ENCODE peak calls at places on chromosome 7, in ten cellular contexts. D, K, M, E, J, I, U, C, Q and H are unnamed samples.

GRCh38 chr7:54637712-54638396 is 95.7 kb downstream of the VSTM2A start:
- DNase-seq in D (no peak), K (no peak), M (no peak), E (no peak), J (no peak), I (no peak), U (no peak), C (no peak), Q (no peak), H (no peak)

GRCh38 chr7:104825099-104825498 is 188.9 kb upstream of the KMT2E start:
- DNase-seq in D (no peak), K (no peak), M (no peak), E (no peak), J (no peak), I (no peak), U (no peak), C (no peak), Q (no peak), H (no peak)

GRCh38 chr7:36982749-36983148 is 258.5 kb upstream of the AOAH start:
- DNase-seq in D (no peak), K (no peak), M (no peak), E (no peak), J (no peak), I (no peak), U (no peak), C (no peak), Q (no peak), H (no peak)

GRCh38 chr7:123367508-123368122 is 166.8 kb downstream of the IQUB start:
- DNase-seq in D (no peak), K (no peak), M (no peak), E (no peak), J (peak), I (peak), U (no peak), C (peak), Q (no peak), H (no peak)

GRCh38 chr7:94823952-94824351 is 83.4 kb upstream of the PPP1R9A start:
- DNase-seq in D (no peak), K (no peak), M (no peak), E (no peak), J (no peak), I (peak), U (peak), C (peak), Q (no peak), H (no peak)

GRCh38 chr7:36939816-36940215 is 215.5 kb upstream of the AOAH start:
- DNase-seq in D (no peak), K (no peak), M (no peak), E (no peak), J (no peak), I (no peak), U (no peak), C (no peak), Q (no peak), H (no peak)

GRCh38 chr7:148289630-148290029 is 300.9 kb upstream of the C7orf33 start:
- DNase-seq in D (no peak), K (no peak), M (no peak), E (no peak), J (no peak), I (no peak), U (no peak), C (no peak), Q (no peak), H (no peak)

GRCh38 chr7:113086431-113086888 is at the start of gene GPR85:
- DNase-seq in D (no peak), K (no peak), M (no peak), E (peak), J (peak), I (peak), U (peak), C (peak), Q (no peak), H (peak)

GRCh38 chr7:122651451-122651850 is 47.5 kb downstream of the RNF133 start:
- DNase-seq in D (no peak), K (no peak), M (no peak), E (no peak), J (no peak), I (peak), U (no peak), C (no peak), Q (no peak), H (no peak)

GRCh38 chr7:104241135-104241534 is 33.3 kb upstream of the ORC5 start:
- DNase-seq in D (no peak), K (no peak), M (no peak), E (no peak), J (no peak), I (no peak), U (no peak), C (no peak), Q (no peak), H (no peak)

GRCh38 chr7:101239191-101239950 is 1.8 kb upstream of the CLDN15 start:
- DNase-seq in D (no peak), K (no peak), M (no peak), E (no peak), J (no peak), I (no peak), U (no peak), C (no peak), Q (no peak), H (no peak)

GRCh38 chr7:151317936-151318335 is 23.7 kb upstream of the NUB1 start:
- DNase-seq in D (no peak), K (no peak), M (no peak), E (no peak), J (no peak), I (no peak), U (no peak), C (no peak), Q (no peak), H (no peak)

GRCh38 chr7:101662447-101662998 is 33.4 kb upstream of the MYL10 start:
- DNase-seq in D (no peak), K (no peak), M (no peak), E (no peak), J (no peak), I (no peak), U (no peak), C (no peak), Q (no peak), H (no peak)

GRCh38 chr7:34160261-34160752 is 255.0 kb downstream of the BMPER start:
- DNase-seq in D (no peak), K (no peak), M (no peak), E (no peak), J (no peak), I (peak), U (peak), C (peak), Q (no peak), H (no peak)

GRCh38 chr7:18087687-18088078 is 60.0 kb upstream of the PRPS1L1 start:
- DNase-seq in D (no peak), K (no peak), M (no peak), E (no peak), J (no peak), I (no peak), U (no peak), C (no peak), Q (no peak), H (no peak)

GRCh38 chr7:151716339-151716722 is 160.6 kb downstream of the PRKAG2 start:
- DNase-seq in D (peak), K (no peak), M (no peak), E (peak), J (no peak), I (no peak), U (no peak), C (no peak), Q (no peak), H (no peak)

GRCh38 chr7:34296663-34297062 is 361.4 kb upstream of the NPSR1 start:
- DNase-seq in D (no peak), K (no peak), M (no peak), E (no peak), J (no peak), I (peak), U (peak), C (peak), Q (no peak), H (no peak)

GRCh38 chr7:120055300-120055699 is 217.7 kb upstream of the KCND2 start:
- DNase-seq in D (no peak), K (no peak), M (no peak), E (no peak), J (no peak), I (peak), U (peak), C (peak), Q (no peak), H (no peak)

GRCh38 chr7:138025215-138026186 is 23.6 kb upstream of the CREB3L2 start:
- DNase-seq in D (no peak), K (no peak), M (no peak), E (no peak), J (no peak), I (no peak), U (no peak), C (no peak), Q (no peak), H (no peak)

GRCh38 chr7:24319209-24319608 is 35.2 kb downstream of the NPY start:
- DNase-seq in D (no peak), K (no peak), M (no peak), E (no peak), J (no peak), I (no peak), U (no peak), C (no peak), Q (no peak), H (no peak)

GRCh38 chr7:18177815-18178660 is 150.4 kb upstream of the PRPS1L1 start:
- DNase-seq in D (peak), K (no peak), M (no peak), E (no peak), J (peak), I (peak), U (no peak), C (no peak), Q (no peak), H (no peak)

GRCh38 chr7:117873056-117873932 is at the start of gene CTTNBP2:
- DNase-seq in D (peak), K (no peak), M (no peak), E (peak), J (peak), I (peak), U (peak), C (peak), Q (peak), H (peak)

GRCh38 chr7:117873933-117874530 is 791 bp upstream of the CTTNBP2 start:
- DNase-seq in D (no peak), K (no peak), M (no peak), E (no peak), J (no peak), I (no peak), U (no peak), C (no peak), Q (no peak), H (no peak)

GRCh38 chr7:117871778-117872538 is 1.3 kb downstream of the CTTNBP2 start:
- DNase-seq in D (no peak), K (no peak), M (no peak), E (peak), J (no peak), I (no peak), U (no peak), C (no peak), Q (peak), H (peak)

GRCh38 chr7:117871401-117871777 is 1.9 kb downstream of the CTTNBP2 start:
- DNase-seq in D (no peak), K (no peak), M (no peak), E (no peak), J (no peak), I (no peak), U (no peak), C (no peak), Q (no peak), H (no peak)

DNA sequence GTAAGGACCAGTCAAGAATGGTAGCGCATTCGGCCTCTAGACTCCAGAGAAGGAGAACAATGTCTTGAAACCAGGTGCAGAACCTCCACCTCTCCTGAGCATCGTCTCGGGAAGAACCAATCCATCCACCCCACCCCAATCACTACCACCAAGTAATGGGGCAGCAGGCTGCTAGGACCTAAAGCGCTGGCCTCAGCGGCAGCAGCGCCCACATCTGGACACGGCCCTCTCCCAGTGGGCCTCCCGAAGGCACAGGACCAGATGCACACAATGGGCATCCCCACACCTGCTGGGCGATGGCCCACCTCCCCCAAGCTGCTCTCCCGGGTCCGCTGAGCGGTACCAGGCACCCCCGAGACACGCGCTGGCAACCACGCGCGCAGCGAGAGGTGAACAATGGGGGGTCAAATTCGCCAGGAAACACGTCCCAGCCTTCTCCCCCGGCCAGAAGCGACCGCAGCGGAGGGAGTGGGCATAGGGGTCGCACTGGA is 631 bp downstream of the CTTNBP2 start:
- DNase-seq in D (no peak), K (no peak), M (no peak), E (peak), J (no peak), I (no peak), U (no peak), C (no peak), Q (no peak), H (peak)
- TF ChIP-seq CTCF in D (no peak), K (no peak), M (no peak), E (no peak), J (no peak), I (no peak), U (no peak), C (no peak), Q (no peak), H (peak)

DNA sequence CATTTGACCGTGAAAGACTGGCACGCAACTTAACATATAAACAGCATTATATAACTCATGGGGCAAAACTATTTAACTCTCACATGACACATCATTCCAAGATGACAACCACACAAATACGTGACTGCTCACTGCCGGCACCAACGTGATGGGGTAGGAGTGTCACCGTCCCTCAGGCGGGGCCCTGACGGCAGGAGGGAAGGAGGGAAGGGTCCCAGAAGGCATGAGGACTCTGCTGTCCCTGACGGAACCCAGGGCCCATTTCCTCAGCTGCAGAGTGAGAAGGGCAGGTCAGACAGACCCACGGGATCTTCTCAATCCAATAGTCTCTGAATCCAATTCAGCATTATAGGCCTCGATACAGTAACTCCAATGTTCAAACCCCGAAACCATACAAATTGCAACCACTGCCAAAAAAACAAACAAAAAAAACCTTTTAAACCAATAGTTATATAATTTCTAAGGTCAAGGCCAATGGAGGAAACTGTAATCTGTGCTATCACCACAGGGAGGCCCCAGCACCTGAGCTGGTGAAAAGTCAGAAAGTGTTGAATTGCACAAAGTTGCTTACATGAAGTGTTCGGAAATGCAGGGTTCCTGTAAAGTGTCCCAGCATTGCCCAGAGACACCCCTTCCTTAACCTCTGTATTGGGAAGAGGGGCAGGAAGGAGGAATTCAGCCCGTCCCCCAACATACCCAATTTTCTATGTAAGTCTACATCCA is 137.4 kb downstream of the TNS3 start:
- DNase-seq in D (no peak), K (no peak), M (no peak), E (no peak), J (peak), I (peak), U (no peak), C (peak), Q (no peak), H (no peak)
- TF ChIP-seq CTCF in D (no peak), K (peak), M (no peak), E (peak), J (peak), I (peak), U (peak), C (peak), Q (no peak), H (peak)

GRCh38 chr7:121563177-121563576 is 167.1 kb upstream of the FAM3C start:
- DNase-seq in D (no peak), K (no peak), M (no peak), E (no peak), J (no peak), I (no peak), U (no peak), C (no peak), Q (no peak), H (no peak)

GRCh38 chr7:121558288-121558687 is 162.2 kb upstream of the FAM3C start:
- DNase-seq in D (no peak), K (no peak), M (no peak), E (no peak), J (no peak), I (no peak), U (no peak), C (no peak), Q (no peak), H (no peak)

GRCh38 chr7:121561717-121562116 is 165.6 kb upstream of the FAM3C start:
- DNase-seq in D (no peak), K (no peak), M (no peak), E (no peak), J (no peak), I (peak), U (no peak), C (no peak), Q (no peak), H (no peak)

GRCh38 chr7:121557034-121557892 is 161.2 kb upstream of the FAM3C start:
- DNase-seq in D (no peak), K (no peak), M (no peak), E (peak), J (no peak), I (no peak), U (no peak), C (no peak), Q (no peak), H (no peak)

GRCh38 chr7:121562274-121562673 is 166.2 kb upstream of the FAM3C start:
- DNase-seq in D (no peak), K (no peak), M (no peak), E (no peak), J (no peak), I (peak), U (peak), C (peak), Q (no peak), H (no peak)
- TF ChIP-seq CTCF in D (no peak), K (no peak), M (no peak), E (no peak), J (no peak), I (no peak), U (no peak), C (no peak), Q (no peak), H (no peak)

DNA sequence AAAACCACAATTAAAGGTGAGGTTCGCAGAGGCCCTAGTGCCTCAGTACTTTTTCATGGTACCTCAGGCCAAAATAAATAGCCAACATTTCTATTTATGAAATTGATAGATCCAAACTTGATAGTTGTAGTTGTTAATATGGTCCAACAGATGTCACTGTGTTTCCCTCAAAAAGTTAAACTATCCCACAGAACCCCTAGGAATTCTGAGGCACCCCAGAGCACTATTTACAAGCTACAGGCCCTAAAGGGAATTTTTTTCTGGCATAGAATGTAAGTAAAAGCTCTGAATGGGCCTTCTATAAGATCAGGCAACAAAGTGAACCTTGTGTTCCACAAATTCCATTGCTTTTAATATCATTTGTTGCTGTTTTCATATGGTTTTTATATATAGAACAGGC is 3.8 kb upstream of the ARL4A start:
- DNase-seq in D (no peak), K (no peak), M (no peak), E (no peak), J (no peak), I (peak), U (peak), C (peak), Q (no peak), H (no peak)
- TF ChIP-seq CTCF in D (no peak), K (peak), M (no peak), E (no peak), J (no peak), I (peak), U (peak), C (peak), Q (no peak), H (peak)

GRCh38 chr7:42735081-42735480 is 176.8 kb downstream of the C7orf25 start:
- DNase-seq in D (no peak), K (no peak), M (no peak), E (no peak), J (no peak), I (peak), U (no peak), C (peak), Q (no peak), H (no peak)

GRCh38 chr7:42739591-42739990 is 172.3 kb downstream of the C7orf25 start:
- DNase-seq in D (no peak), K (no peak), M (no peak), E (no peak), J (no peak), I (no peak), U (no peak), C (peak), Q (peak), H (no peak)

GRCh38 chr7:42740410-42740809 is 171.5 kb downstream of the C7orf25 start:
- DNase-seq in D (no peak), K (no peak), M (no peak), E (no peak), J (no peak), I (no peak), U (no peak), C (peak), Q (no peak), H (no peak)

GRCh38 chr7:42734568-42734967 is 177.3 kb downstream of the C7orf25 start:
- DNase-seq in D (no peak), K (no peak), M (no peak), E (no peak), J (no peak), I (peak), U (peak), C (peak), Q (no peak), H (no peak)

DNA sequence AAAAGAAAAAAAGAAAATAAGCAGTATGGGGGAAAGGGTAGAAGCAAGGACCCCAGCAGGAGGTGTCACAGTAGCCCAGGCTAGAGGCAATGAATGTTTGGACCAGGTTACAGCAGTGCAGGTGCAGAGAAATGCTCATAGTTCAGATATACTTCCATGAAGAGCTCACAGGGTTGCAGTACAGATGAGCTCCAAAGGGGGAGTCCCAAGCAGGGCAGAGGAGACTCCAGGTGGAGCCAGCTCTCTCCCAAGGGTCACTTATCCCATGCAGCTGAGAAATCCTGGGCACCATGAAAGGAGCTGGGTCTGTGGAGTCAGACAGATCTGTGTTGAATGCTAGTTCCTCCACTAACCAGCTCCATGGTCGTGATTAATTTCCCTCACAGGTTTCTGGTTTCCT is 174.9 kb downstream of the C7orf25 start:
- DNase-seq in D (no peak), K (no peak), M (no peak), E (no peak), J (no peak), I (no peak), U (no peak), C (no peak), Q (no peak), H (no peak)
- TF ChIP-seq CTCF in D (no peak), K (peak), M (no peak), E (no peak), J (no peak), I (no peak), U (no peak), C (peak), Q (no peak), H (peak)

DNA sequence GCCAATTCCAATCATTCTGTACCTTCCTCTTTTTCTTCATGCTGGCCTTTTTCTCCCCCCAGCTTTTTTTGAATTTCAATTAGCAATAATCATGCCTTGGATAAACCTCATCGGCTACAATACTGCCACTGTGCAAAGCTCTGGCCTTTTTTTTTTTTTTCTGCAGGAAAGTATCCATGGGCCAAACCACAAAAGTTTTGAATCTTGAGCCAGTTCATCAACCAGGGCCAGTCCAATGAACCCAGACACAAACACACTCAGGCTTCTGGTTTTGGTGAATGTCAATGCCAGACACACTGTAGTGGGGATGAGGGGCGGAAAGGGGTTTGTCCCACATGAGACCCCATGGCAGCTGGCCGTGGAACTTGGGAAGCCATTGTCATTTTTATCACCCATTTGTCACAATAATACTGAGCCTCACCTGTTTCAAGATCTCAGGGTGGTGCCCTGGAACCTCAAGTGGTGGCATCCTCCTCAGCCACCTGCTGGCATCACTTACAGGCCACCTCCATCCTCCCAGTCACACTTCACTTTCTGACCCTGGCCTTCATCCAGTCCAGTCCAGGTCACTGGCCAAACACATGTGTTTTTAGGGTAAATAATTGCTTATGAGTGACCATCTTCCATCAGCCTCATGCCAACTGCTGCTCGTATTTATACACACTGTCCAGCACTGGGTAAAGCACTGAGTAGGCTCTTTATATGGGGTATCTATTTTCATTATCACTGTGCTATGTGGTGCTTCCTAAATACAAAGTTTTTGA is 40.8 kb upstream of the TSPAN33 start:
- DNase-seq in D (no peak), K (no peak), M (no peak), E (no peak), J (no peak), I (no peak), U (no peak), C (no peak), Q (no peak), H (no peak)
- TF ChIP-seq CTCF in D (no peak), K (no peak), M (no peak), E (no peak), J (no peak), I (no peak), U (no peak), C (no peak), Q (no peak), H (no peak)